ENCODE peak calls at places on chromosomes 13 and 19, in seven cellular contexts. Q is mesendoderm; U is neuronal stem cell; D is CD8-positive, alpha-beta T cell; V is H7; Y is HFF-Myc; N is cardiac fibroblast. M is an unnamed sample.

GRCh38 chr19:12647490-12648071 is 19.0 kb downstream of the MAN2B1 start:
- DNase-seq in D (no peak), V (peak), U (no peak), Q (peak), N (peak), Y (no peak), M (no peak)

GRCh38 chr13:82654851-82655517 is 1227.3 kb downstream of the SLITRK1 start:
- DNase-seq in D (no peak), V (no peak), N (peak), U (no peak), Y (no peak), Q (no peak), M (peak)

GRCh38 chr19:32864318-32865007 is 5.1 kb downstream of the SLC7A9 start:
- DNase-seq in D (no peak), Y (no peak), N (no peak), V (peak), U (no peak), Q (no peak), M (no peak)

GRCh38 chr13:87696458-87696857 is 25.3 kb downstream of the SLITRK5 start:
- DNase-seq in Q (no peak), D (no peak), U (no peak), Y (no peak), N (no peak), V (no peak), M (no peak)

GRCh38 chr19:661427-662196 is 1.4 kb downstream of the RNF126 start:
- DNase-seq in N (no peak), V (no peak), U (no peak), Q (no peak), Y (no peak), D (peak), M (no peak)

GRCh38 chr19:12789098-12789903 is 2.0 kb upstream of the JUNB start:
- DNase-seq in N (no peak), U (no peak), V (no peak), Q (peak), D (no peak), Y (no peak), M (no peak)

GRCh38 chr19:16382775-16383543 is 58.3 kb downstream of the KLF2 start:
- DNase-seq in N (peak), Y (peak), Q (peak), U (peak), V (peak), D (peak), M (peak)

GRCh38 chr13:100234006-100234405 is 145.1 kb downstream of the PCCA start:
- DNase-seq in V (no peak), Q (no peak), U (peak), N (no peak), Y (no peak), D (no peak), M (no peak)

GRCh38 chr13:23212621-23213020 is 31.8 kb downstream of the SGCG start:
- DNase-seq in Y (no peak), Q (peak), V (peak), N (no peak), D (no peak), U (no peak), M (no peak)

GRCh38 chr19:40424637-40425449 is 949 bp downstream of the SERTAD1 start:
- DNase-seq in Y (no peak), D (no peak), U (no peak), V (no peak), Q (peak), N (peak), M (no peak)

GRCh38 chr19:35742121-35742724 is at the start of gene IGFLR1:
- DNase-seq in U (no peak), N (no peak), Y (no peak), D (no peak), Q (no peak), V (no peak), M (no peak)

GRCh38 chr19:17391371-17392151 is 2.4 kb downstream of the CCDC194 start:
- DNase-seq in N (no peak), D (no peak), U (no peak), Y (no peak), V (peak), Q (no peak), M (no peak)

GRCh38 chr19:5355693-5356092 is 15.1 kb upstream of the PTPRS start:
- DNase-seq in Y (no peak), V (no peak), D (no peak), Q (no peak), N (no peak), U (no peak), M (no peak)

GRCh38 chr19:926595-927043 is 784 bp downstream of the ARID3A start:
- DNase-seq in D (no peak), U (no peak), Q (peak), V (peak), Y (no peak), N (peak), M (peak)

GRCh38 chr19:52473655-52474350 is 20.4 kb downstream of the ZNF578 start:
- DNase-seq in V (no peak), N (peak), Q (no peak), D (no peak), U (no peak), Y (no peak), M (peak)

GRCh38 chr19:47518139-47518538 is 3.3 kb upstream of the NAPA start:
- DNase-seq in U (no peak), Q (no peak), Y (no peak), N (no peak), V (no peak), D (peak), M (no peak)

GRCh38 chr13:73972503-73972902 is 161.7 kb downstream of the KLF12 start:
- DNase-seq in N (no peak), D (no peak), U (no peak), Y (no peak), V (no peak), Q (no peak), M (no peak)

GRCh38 chr13:92463134-92463533 is 763.5 kb upstream of the GPC6 start:
- DNase-seq in Y (no peak), U (no peak), D (no peak), V (no peak), Q (no peak), N (no peak), M (no peak)

GRCh38 chr13:106851251-106851650 is 283.3 kb upstream of the ARGLU1 start:
- DNase-seq in V (no peak), D (no peak), N (no peak), Q (peak), Y (no peak), U (no peak), M (peak)

GRCh38 chr13:88908896-88909535 is 1237.8 kb downstream of the SLITRK5 start:
- DNase-seq in Q (peak), U (no peak), Y (no peak), N (no peak), V (no peak), D (no peak), M (no peak)

GRCh38 chr13:100546713-100547405 is 41.7 kb downstream of the GGACT start:
- DNase-seq in Q (no peak), N (no peak), V (peak), D (no peak), U (no peak), Y (no peak), M (no peak)

GRCh38 chr13:113448545-113448884 is 4.8 kb downstream of the ADPRHL1 start:
- DNase-seq in D (no peak), N (no peak), V (no peak), Q (peak), Y (no peak), U (no peak), M (no peak)

GRCh38 chr19:48445256-48445605 is 552 bp upstream of the GRWD1 start:
- DNase-seq in Q (peak), N (peak), Y (peak), V (peak), D (no peak), U (no peak), M (peak)

GRCh38 chr19:31705656-31706055 is 356.4 kb upstream of the TSHZ3 start:
- DNase-seq in Q (no peak), N (no peak), Y (no peak), V (no peak), D (no peak), U (no peak), M (no peak)

GRCh38 chr19:38932425-38933179 is 1.9 kb downstream of the MRPS12 start:
- DNase-seq in U (no peak), Q (peak), Y (no peak), D (no peak), N (peak), V (peak), M (peak)

GRCh38 chr13:62611343-62611742 is 1195.7 kb upstream of the PCDH20 start:
- DNase-seq in N (no peak), Q (no peak), Y (no peak), V (no peak), D (no peak), U (no peak), M (no peak)

GRCh38 chr19:30074096-30074495 is 132.1 kb downstream of the URI1 start:
- DNase-seq in Y (no peak), N (no peak), V (no peak), D (no peak), U (no peak), Q (no peak), M (no peak)

GRCh38 chr19:46624958-46625661 is at the start of gene PTGIR:
- DNase-seq in Q (peak), Y (peak), N (peak), V (peak), U (no peak), D (no peak), M (peak)

GRCh38 chr19:41427647-41428480 is 690 bp upstream of the B3GNT8 start:
- DNase-seq in D (no peak), V (peak), Q (peak), Y (no peak), N (no peak), U (no peak), M (no peak)

GRCh38 chr13:93244918-93245280 is 18.3 kb downstream of the GPC6 start:
- DNase-seq in Q (no peak), Y (no peak), V (no peak), N (peak), D (no peak), U (no peak), M (peak)

GRCh38 chr19:55173186-55173716 is 6.8 kb upstream of the DNAAF3 start:
- DNase-seq in N (no peak), D (no peak), V (no peak), Q (no peak), Y (no peak), U (no peak), M (no peak)

GRCh38 chr19:4807188-4807587 is 15.7 kb downstream of the FEM1A start:
- DNase-seq in Y (no peak), Q (no peak), U (no peak), D (no peak), V (no peak), N (no peak), M (no peak)

GRCh38 chr13:24036115-24036514 is 124.4 kb upstream of the SPATA13 start:
- DNase-seq in Q (peak), V (no peak), N (peak), U (no peak), D (no peak), Y (peak), M (no peak)

GRCh38 chr13:25882732-25883357 is 169.0 kb downstream of the SHISA2 start:
- DNase-seq in D (no peak), Y (no peak), U (no peak), N (no peak), V (peak), Q (peak), M (no peak)

GRCh38 chr13:113653264-113654174 is 4.5 kb downstream of the ATP4B start:
- DNase-seq in Q (peak), N (no peak), V (peak), U (no peak), Y (no peak), D (no peak), M (no peak)

GRCh38 chr13:46896346-46897138 is at the start of gene HTR2A:
- DNase-seq in U (no peak), D (no peak), Q (no peak), V (peak), N (peak), Y (no peak), M (peak)

GRCh38 chr13:46894534-46894906 is 2.3 kb downstream of the HTR2A start:
- DNase-seq in V (no peak), N (no peak), U (no peak), Q (no peak), D (no peak), Y (no peak), M (peak)

GRCh38 chr13:46893820-46894533 is 2.9 kb downstream of the HTR2A start:
- DNase-seq in U (peak), V (peak), D (peak), Y (no peak), N (peak), Q (peak), M (peak)

GRCh38 chr13:46893221-46893620 is 3.6 kb downstream of the HTR2A start:
- DNase-seq in D (no peak), U (no peak), Y (no peak), Q (no peak), V (peak), N (no peak), M (no peak)
- H3K4me3 ChIP-seq in D (no peak), U (no peak), Y (no peak), Q (no peak), V (no peak), N (no peak), M (no peak)

DNA sequence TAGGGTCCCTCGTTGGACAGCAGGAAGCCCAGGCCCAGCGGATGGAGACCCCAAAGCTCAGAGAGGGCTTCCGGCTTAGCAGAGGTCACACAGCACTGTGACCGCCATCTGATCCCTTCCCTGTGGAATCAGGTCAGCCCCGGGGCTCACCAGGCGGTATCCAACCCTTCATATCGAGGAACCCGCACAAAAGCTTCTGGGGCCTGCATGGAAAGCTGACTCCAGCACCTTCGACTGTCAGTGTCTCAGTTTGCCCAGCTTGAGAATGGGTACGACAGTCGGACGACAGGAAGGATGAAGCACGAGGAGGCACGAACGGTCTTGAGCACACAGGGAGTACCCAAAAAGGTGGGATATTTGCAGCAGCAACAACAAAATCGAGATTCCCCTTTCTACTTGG is 2.6 kb downstream of the TLE5 start:
- DNase-seq in D (no peak), Q (no peak), U (no peak), Y (no peak), N (no peak), V (no peak), M (no peak)
- H3K4me3 ChIP-seq in D (peak), Q (no peak), U (peak), Y (no peak), N (no peak), V (no peak), M (no peak)

DNA sequence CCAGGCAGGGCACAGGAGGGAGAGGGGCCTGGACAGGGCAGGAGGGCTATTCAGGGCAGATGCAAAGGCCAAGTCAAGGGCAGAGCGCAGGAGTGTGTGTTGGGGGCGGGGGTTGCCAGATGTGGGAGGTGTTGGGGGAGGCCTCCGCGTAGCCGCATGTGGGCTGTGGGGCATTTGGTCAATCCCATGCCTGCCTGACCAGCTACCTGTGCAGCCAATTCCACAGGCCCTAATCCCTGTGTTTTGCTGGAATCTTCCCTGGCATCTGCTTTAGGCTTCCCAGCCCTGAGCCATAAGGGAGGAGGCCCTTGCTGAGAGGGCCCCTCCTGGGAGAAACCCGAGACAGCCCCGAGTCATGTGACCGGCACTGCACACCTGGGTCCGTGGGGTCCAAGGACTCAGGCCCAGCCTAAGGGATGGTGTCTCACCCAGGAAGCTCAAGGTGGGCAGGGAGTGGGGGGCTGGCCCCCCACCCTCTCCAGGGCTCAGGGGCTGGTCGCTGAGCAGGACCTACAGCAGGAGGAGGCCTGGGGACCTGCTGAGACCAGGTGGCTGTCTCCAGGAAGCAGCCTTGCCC is 20.3 kb downstream of the RFX1 start:
- DNase-seq in D (no peak), N (no peak), Y (no peak), Q (peak), V (peak), U (no peak), M (no peak)
- H3K4me3 ChIP-seq in D (peak), N (no peak), Y (no peak), Q (no peak), V (peak), U (peak), M (no peak)

GRCh38 chr19:45451181-45451849 is 16.5 kb upstream of the FOSB start:
- DNase-seq in D (peak), Q (peak), V (peak), N (peak), Y (no peak), U (no peak), M (peak)

GRCh38 chr19:45450042-45450380 is 17.8 kb upstream of the FOSB start:
- DNase-seq in N (no peak), D (no peak), U (no peak), Y (no peak), Q (no peak), V (no peak), M (no peak)

GRCh38 chr19:45448887-45449299 is 18.9 kb upstream of the FOSB start:
- DNase-seq in N (no peak), D (no peak), U (no peak), V (no peak), Y (no peak), Q (no peak), M (no peak)

GRCh38 chr19:45448425-45448756 is 19.4 kb upstream of the FOSB start:
- DNase-seq in V (no peak), D (no peak), Q (no peak), N (no peak), U (no peak), Y (no peak), M (no peak)

GRCh38 chr19:45451850-45452387 is 15.9 kb upstream of the FOSB start:
- DNase-seq in Y (no peak), V (no peak), N (no peak), D (no peak), Q (no peak), U (no peak), M (no peak)
- H3K4me3 ChIP-seq in Y (no peak), V (no peak), N (no peak), D (no peak), Q (no peak), U (no peak), M (no peak)

DNA sequence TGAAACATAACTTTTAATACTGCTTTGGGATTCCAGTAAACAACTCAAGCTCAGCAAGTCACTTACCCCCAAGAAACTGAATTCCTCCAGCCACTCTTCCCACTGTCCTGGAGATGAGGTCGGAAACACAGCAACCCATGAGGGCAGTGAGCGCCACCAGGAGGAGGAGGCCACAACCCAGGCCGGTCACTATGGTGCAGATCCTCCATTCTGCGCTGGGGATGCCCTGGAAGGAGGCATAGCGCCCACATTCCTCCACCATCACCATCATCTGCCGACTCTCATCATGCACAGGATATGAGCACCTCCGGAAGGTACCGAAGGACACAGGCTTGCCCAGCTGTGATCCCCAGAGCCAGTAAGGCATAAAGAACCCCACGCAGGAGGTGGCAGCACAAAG is 2.2 kb downstream of the LHFPL6 start:
- DNase-seq in U (no peak), V (peak), Q (peak), N (peak), Y (no peak), D (no peak), M (peak)
- H3K4me3 ChIP-seq in U (no peak), V (no peak), Q (no peak), N (peak), Y (no peak), D (no peak), M (peak)

GRCh38 chr19:10145031-10145430 is 25.3 kb upstream of the EIF3G start:
- DNase-seq in Q (no peak), D (no peak), N (no peak), V (no peak), U (no peak), Y (no peak), M (no peak)

GRCh38 chr19:10141973-10142372 is 22.3 kb upstream of the EIF3G start:
- DNase-seq in N (no peak), Q (no peak), Y (no peak), V (no peak), D (no peak), U (no peak), M (no peak)

GRCh38 chr19:10141479-10141878 is 21.8 kb upstream of the EIF3G start:
- DNase-seq in D (no peak), Y (no peak), V (peak), U (no peak), Q (no peak), N (no peak), M (no peak)

GRCh38 chr19:10142701-10143375 is 23.1 kb upstream of the EIF3G start:
- DNase-seq in Q (no peak), D (peak), V (no peak), Y (no peak), N (no peak), U (no peak), M (no peak)

GRCh38 chr19:10143700-10144099 is 24.0 kb upstream of the EIF3G start:
- DNase-seq in Q (no peak), Y (no peak), D (no peak), U (no peak), V (no peak), N (no peak), M (no peak)
- H3K4me3 ChIP-seq in Q (no peak), Y (no peak), D (no peak), U (no peak), V (no peak), N (no peak), M (no peak)

GRCh38 chr19:7197169-7197759 is 97.0 kb downstream of the INSR start:
- DNase-seq in N (peak), U (peak), Y (peak), D (peak), Q (peak), V (peak), M (peak)
- H3K4me3 ChIP-seq in N (peak), U (peak), Y (peak), D (peak), Q (peak), V (peak), M (peak)

DNA sequence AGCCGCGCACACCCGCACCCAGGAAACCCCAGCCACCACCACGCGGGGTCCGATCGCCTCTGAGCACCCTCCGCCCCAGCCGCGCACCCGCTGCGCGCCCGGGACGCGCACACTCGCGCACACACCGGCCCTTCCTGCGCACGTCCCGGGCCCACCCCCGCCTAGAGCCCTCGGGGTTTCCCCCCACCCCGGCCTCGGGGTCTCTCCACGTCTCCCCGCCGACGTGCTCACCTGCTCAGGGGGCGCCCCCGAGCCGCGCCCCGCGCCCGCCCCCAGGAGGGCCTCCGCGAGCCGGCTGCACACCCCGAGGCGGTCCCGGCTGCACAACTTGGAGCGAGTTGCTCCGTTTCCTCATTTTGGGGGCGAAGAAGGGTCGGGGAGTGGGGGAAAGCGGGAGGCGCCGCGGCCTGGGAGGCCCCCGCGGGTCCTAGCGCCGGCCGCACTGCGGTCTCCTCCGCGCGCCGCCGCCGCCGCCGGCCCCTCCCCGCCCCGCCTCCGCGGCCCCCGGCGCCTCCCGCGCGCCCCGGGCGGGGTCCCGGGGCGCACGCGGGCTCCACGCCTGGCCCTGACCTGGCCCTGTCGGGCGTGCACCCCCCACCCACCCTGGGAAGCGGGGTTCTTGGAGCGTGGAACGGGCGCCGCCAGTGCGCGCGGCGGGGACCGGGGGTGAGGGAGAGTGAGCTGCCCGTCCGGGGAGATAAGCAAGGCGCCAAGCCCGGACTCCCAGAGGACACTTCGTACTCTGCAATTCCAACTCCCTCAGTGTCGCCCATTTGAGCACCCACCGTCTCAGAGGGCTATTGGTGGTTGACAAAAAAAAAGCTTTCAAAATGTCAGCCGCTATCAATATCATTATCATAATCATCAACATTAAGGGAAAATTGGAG is at the start of gene MATK:
- DNase-seq in D (no peak), Q (no peak), N (no peak), U (no peak), V (peak), Y (no peak), M (no peak)
- H3K4me3 ChIP-seq in D (peak), Q (no peak), N (no peak), U (peak), V (peak), Y (peak), M (no peak)